ENCODE peak calls at places on chromosome 14, in eight cellular contexts. D, A, K, F, N, R, S and L are unnamed samples.

GRCh38 chr14:51333901-51334432 is 93.9 kb downstream of the TMX1 start:
- DNase-seq in D (no peak), A (no peak), K (no peak), F (peak; percentile 57), N (no peak), R (no peak), S (peak; percentile 64), L (no peak)

GRCh38 chr14:63875311-63875710 is 22.5 kb downstream of the SYNE2 start:
- DNase-seq in D (no peak), A (no peak), K (no peak), F (peak; percentile 82), N (no peak), R (no peak), S (peak; percentile 91), L (no peak)

GRCh38 chr14:35435177-35435576 is 30.6 kb upstream of the NFKBIA start:
- DNase-seq in D (no peak), A (no peak), K (no peak), F (no peak), N (no peak), R (no peak), S (peak; percentile 29), L (no peak)

GRCh38 chr14:99035712-99036593 is 236.0 kb downstream of the BCL11B start:
- DNase-seq in D (peak; percentile 82), A (peak; percentile 85), K (peak; percentile 92), F (peak; percentile 93), N (peak; percentile 80), R (peak; percentile 42), S (peak; percentile 43), L (peak; percentile 92)

GRCh38 chr14:81066672-81067071 is 111.3 kb downstream of the TSHR start:
- DNase-seq in D (no peak), A (no peak), K (no peak), F (peak; percentile 8), N (no peak), R (no peak), S (no peak), L (no peak)

GRCh38 chr14:42421377-42422078 is 814.9 kb downstream of the LRFN5 start:
- DNase-seq in D (no peak), A (no peak), K (no peak), F (no peak), N (no peak), R (no peak), S (no peak), L (no peak)

GRCh38 chr14:46048127-46048526 is 603.5 kb downstream of the RPL10L start:
- DNase-seq in D (peak; percentile 88), A (no peak), K (peak; percentile 88), F (peak; percentile 32), N (no peak), R (peak; percentile 27), S (peak; percentile 18), L (no peak)

GRCh38 chr14:59882957-59883356 is 12.4 kb upstream of the RTN1 start:
- DNase-seq in D (peak; percentile 58), A (no peak), K (no peak), F (no peak), N (no peak), R (no peak), S (no peak), L (no peak)

GRCh38 chr14:21933681-21934080 is 260.1 kb upstream of the OR4E1 start:
- DNase-seq in D (peak; percentile 37), A (no peak), K (no peak), F (no peak), N (no peak), R (no peak), S (no peak), L (no peak)

GRCh38 chr14:105616802-105617192 is 90.4 kb downstream of the TMEM121 start:
- DNase-seq in D (no peak), A (no peak), K (no peak), F (no peak), N (no peak), R (no peak), S (no peak), L (peak; percentile 47)

GRCh38 chr14:69726761-69727511 is 40.0 kb upstream of the SRSF5 start:
- DNase-seq in D (peak; percentile 87), A (peak; percentile 52), K (peak; percentile 94), F (peak; percentile 40), N (peak; percentile 92), R (peak; percentile 84), S (peak; percentile 58), L (peak; percentile 88)

GRCh38 chr14:83827383-83827782 is 1702.6 kb upstream of the FLRT2 start:
- DNase-seq in D (peak; percentile 18), A (no peak), K (no peak), F (no peak), N (no peak), R (no peak), S (peak; percentile 11), L (no peak)

GRCh38 chr14:52917732-52918131 is 33.1 kb downstream of the FERMT2 start:
- DNase-seq in D (no peak), A (no peak), K (no peak), F (no peak), N (no peak), R (no peak), S (no peak), L (no peak)

GRCh38 chr14:57692671-57693070 is 173.2 kb downstream of the SLC35F4 start:
- DNase-seq in D (peak; percentile 39), A (no peak), K (no peak), F (peak; percentile 40), N (no peak), R (no peak), S (peak; percentile 34), L (no peak)

GRCh38 chr14:61927521-61927920 is 165.3 kb downstream of the SNAPC1 start:
- DNase-seq in D (peak; percentile 53), A (no peak), K (peak; percentile 57), F (peak; percentile 84), N (no peak), R (no peak), S (peak; percentile 81), L (no peak)

GRCh38 chr14:61927015-61927414 is 164.8 kb downstream of the SNAPC1 start:
- DNase-seq in D (no peak), A (no peak), K (no peak), F (peak; percentile 73), N (no peak), R (no peak), S (peak; percentile 69), L (no peak)

GRCh38 chr14:61925732-61926445 is 163.7 kb downstream of the SNAPC1 start:
- DNase-seq in D (no peak), A (no peak), K (no peak), F (peak; percentile 28), N (no peak), R (no peak), S (peak; percentile 43), L (no peak)

GRCh38 chr14:61923348-61923747 is 161.1 kb downstream of the SNAPC1 start:
- DNase-seq in D (peak; percentile 46), A (no peak), K (no peak), F (peak; percentile 6), N (no peak), R (no peak), S (peak; percentile 63), L (no peak)

DNA sequence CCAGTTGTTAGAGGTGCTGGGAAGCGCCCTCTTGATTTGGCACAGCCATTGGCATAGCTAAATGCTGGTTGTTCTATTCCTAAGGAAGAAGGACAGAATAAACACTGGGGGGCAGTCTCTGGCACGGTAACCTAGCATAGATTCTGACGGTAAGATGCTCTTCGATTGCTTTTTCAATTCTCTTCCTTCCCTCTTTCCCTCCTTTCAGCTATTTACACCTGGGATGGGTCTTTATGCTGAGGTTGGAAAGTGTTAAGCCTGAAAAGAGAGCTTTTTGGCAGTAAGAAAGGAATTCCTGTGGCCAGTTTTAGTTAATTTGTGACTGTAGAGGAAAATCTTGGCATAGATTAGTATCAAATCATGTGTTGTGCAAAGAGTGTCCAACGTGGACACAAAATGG is 162.8 kb downstream of the SNAPC1 start:
- DNase-seq in D (peak; percentile 74), A (no peak), K (peak; percentile 67), F (peak; percentile 15), N (no peak), R (no peak), S (peak; percentile 29), L (no peak)
- TF ChIP-seq CTCF in D (peak; percentile 78), A (no peak), K (peak; percentile 73), F (peak; percentile 25), N (no peak), R (no peak), S (peak; percentile 40), L (no peak)

DNA sequence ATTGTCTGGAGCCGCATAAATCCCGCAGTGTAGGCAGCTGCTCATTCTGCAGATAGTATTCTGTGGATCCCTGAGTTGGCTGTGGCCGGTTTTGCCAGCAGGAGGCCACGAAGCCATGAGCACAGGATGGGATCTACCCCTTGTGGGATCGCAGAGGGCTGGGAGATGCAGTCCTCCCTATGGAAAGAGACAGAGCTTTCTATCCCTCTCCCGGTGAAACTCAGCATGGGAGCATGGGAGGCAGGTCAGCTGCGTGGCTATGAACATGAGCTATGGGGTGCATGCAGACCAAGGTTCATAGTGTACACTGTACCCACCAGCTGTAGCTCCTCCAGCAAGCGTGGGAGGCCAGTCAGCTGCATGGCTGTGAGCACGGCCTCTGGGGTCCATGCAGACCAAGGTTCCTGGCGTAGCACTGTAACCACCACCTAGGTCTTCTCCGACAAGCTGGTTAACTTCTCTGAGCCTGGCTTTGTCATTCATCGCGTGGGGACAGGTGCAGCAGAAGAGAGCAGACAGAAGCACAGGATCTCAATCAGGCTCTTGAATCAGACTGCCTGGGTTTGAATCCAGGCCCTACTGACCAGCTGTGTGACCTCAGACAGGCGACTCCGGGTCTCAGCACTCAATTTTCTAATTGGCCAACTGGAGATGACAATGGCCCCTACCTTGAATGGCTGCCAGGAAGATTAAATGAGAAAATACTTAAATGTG is 5.9 kb downstream of the BDKRB1 start:
- DNase-seq in D (no peak), A (no peak), K (no peak), F (no peak), N (no peak), R (no peak), S (peak; percentile 26), L (no peak)
- H3K27ac ChIP-seq in D (no peak overlapping the region), A (no peak overlapping the region), K (no peak overlapping the region), F (no peak overlapping the region), N (no peak overlapping the region), R (no peak overlapping the region), S (peak overlapping the region; percentile 88), L (no peak overlapping the region)

GRCh38 chr14:103738706-103739451 is 23.3 kb downstream of the ZFYVE21 start:
- DNase-seq in D (no peak), A (no peak), K (no peak), F (no peak), N (no peak), R (no peak), S (no peak), L (no peak)
- H3K4me1 ChIP-seq in D (no peaks in the 10 kb centered on the region), A (peaks cover 26% of the 10 kb centered on the region), K (no peaks in the 10 kb centered on the region), F (peaks cover 8% of the 10 kb centered on the region), N (peaks cover 38% of the 10 kb centered on the region), R (peaks cover 60% of the 10 kb centered on the region), S (peaks cover 2% of the 10 kb centered on the region), L (peaks cover 30% of the 10 kb centered on the region)

GRCh38 chr14:68539839-68540238 is 253.0 kb downstream of the ZFP36L1 start:
- DNase-seq in D (no peak), A (no peak), K (no peak), F (no peak), N (no peak), R (no peak), S (no peak), L (no peak)

GRCh38 chr14:68538641-68539040 is 254.2 kb downstream of the ZFP36L1 start:
- DNase-seq in D (no peak), A (no peak), K (no peak), F (no peak), N (no peak), R (no peak), S (no peak), L (no peak)

GRCh38 chr14:68534301-68534700 is 258.6 kb downstream of the ZFP36L1 start:
- DNase-seq in D (no peak), A (no peak), K (no peak), F (peak; percentile 63), N (no peak), R (no peak), S (no peak), L (no peak)

GRCh38 chr14:68539311-68539737 is 253.5 kb downstream of the ZFP36L1 start:
- DNase-seq in D (peak; percentile 10), A (peak; percentile 66), K (no peak), F (no peak), N (no peak), R (no peak), S (no peak), L (no peak)

GRCh38 chr14:68535404-68536024 is 257.4 kb downstream of the ZFP36L1 start:
- DNase-seq in D (no peak), A (no peak), K (no peak), F (peak; percentile 96), N (no peak), R (no peak), S (peak; percentile 95), L (no peak)
- TF ChIP-seq CTCF in D (no peak), A (no peak), K (no peak), F (no peak), N (no peak), R (no peak), S (no peak), L (no peak)